ENCODE peak calls at places on chromosomes 2 and 18, in seven cellular contexts. Q, F, S, N, V, P and K are unnamed samples. For H3K9me3, the result is how much of the 10 kb centered on the place peaks cover.

GRCh38 chr2:208872591-208872990 is 466.0 kb downstream of the PTH2R start:
- DNase-seq in P (no peak), N (no peak), V (no peak), S (no peak), F (no peak), Q (no peak), K (no peak)

GRCh38 chr2:37829202-37829601 is 95.9 kb upstream of the RMDN2 start:
- DNase-seq in V (peak), F (peak), S (no peak), N (no peak), Q (peak), P (no peak), K (no peak)

GRCh38 chr2:64295326-64296149 is 151.3 kb upstream of the PELI1 start:
- DNase-seq in P (no peak), N (no peak), S (no peak), V (no peak), Q (no peak), F (no peak), K (no peak)

GRCh38 chr2:150188801-150189200 is 298.7 kb downstream of the RND3 start:
- DNase-seq in Q (no peak), F (no peak), P (no peak), V (no peak), N (no peak), S (no peak), K (no peak)

GRCh38 chr2:207330912-207331311 is 165.2 kb upstream of the KLF7 start:
- DNase-seq in S (no peak), N (no peak), Q (peak), F (peak), V (no peak), P (no peak), K (no peak)

GRCh38 chr2:110717734-110718133 is 14.6 kb upstream of the ACOXL start:
- DNase-seq in F (no peak), V (no peak), N (no peak), S (no peak), Q (peak), P (no peak), K (no peak)

GRCh38 chr2:26000561-26001211 is 18.4 kb upstream of the KIF3C start:
- DNase-seq in S (no peak), Q (peak), P (peak), N (no peak), F (no peak), V (no peak), K (no peak)

GRCh38 chr2:60152226-60152833 is 401.1 kb downstream of the BCL11A start:
- DNase-seq in Q (peak), V (no peak), F (no peak), N (no peak), P (peak), S (no peak), K (no peak)

GRCh38 chr2:242058116-242058680 is 188.7 kb downstream of the RTP5 start:
- DNase-seq in S (no peak), Q (no peak), F (no peak), V (no peak), N (peak), P (no peak), K (no peak)

GRCh38 chr2:120371969-120372625 is 26.2 kb downstream of the INHBB start:
- DNase-seq in V (no peak), F (no peak), N (no peak), S (no peak), Q (no peak), P (no peak), K (no peak)

GRCh38 chr2:195660265-195660890 is 3.4 kb downstream of the SLC39A10 start:
- DNase-seq in S (peak), N (peak), V (peak), F (peak), P (peak), Q (peak), K (peak)

GRCh38 chr2:232434563-232435374 is 21.2 kb upstream of the ALPI start:
- DNase-seq in F (no peak), S (no peak), V (no peak), P (no peak), N (no peak), Q (no peak), K (no peak)

GRCh38 chr2:148590613-148591012 is 53.9 kb upstream of the EPC2 start:
- DNase-seq in Q (peak), S (no peak), P (no peak), F (no peak), V (no peak), N (no peak), K (no peak)

GRCh38 chr2:232502901-232503791 is 15.5 kb upstream of the ECEL1 start:
- DNase-seq in V (no peak), F (no peak), Q (peak), P (peak), S (no peak), N (no peak), K (peak)

GRCh38 chr2:66674087-66674486 is 239.2 kb downstream of the MEIS1 start:
- DNase-seq in V (no peak), P (no peak), Q (no peak), F (no peak), S (no peak), N (no peak), K (no peak)

GRCh38 chr2:152650768-152651371 is 66.4 kb downstream of the PRPF40A start:
- DNase-seq in P (no peak), Q (no peak), N (no peak), F (no peak), S (no peak), V (no peak), K (no peak)

GRCh38 chr18:74796928-74797576 is 199.4 kb downstream of the ZNF407 start:
- DNase-seq in F (no peak), S (no peak), Q (peak), V (no peak), P (no peak), N (no peak), K (no peak)

GRCh38 chr2:4553219-4553618 is 849.8 kb downstream of the DCDC2C start:
- DNase-seq in V (no peak), P (no peak), F (no peak), Q (no peak), S (no peak), N (no peak), K (no peak)
- H3K9me3 ChIP-seq in V (under half), P (under half), F (under half), Q (under half), S (under half), N (under half), K (under half)

DNA sequence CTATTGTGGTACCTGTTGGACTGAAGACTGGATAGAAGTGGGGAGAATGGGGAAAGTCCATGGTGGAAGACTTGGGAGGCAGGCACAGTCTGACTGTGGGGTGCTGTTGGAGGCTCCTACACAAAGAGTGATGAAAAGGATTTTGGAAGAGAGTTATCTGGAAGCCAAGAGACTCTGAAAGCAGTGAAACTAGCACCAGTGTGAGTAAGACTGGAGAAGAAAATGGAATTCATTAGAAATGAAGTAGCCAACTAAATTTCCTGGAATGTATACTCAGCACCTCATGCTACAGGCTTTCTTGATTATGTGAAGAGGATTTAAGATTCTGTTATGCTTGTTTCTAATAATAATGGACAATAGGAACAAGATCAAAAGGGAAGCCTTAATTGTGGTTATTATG is 27.7 kb downstream of the ELP2 start:
- DNase-seq in F (no peak), Q (peak), S (no peak), P (no peak), N (no peak), V (no peak), K (no peak)
- H3K27ac ChIP-seq in F (peak), Q (peak), S (no peak), P (no peak), N (peak), V (no peak), K (no peak)

DNA sequence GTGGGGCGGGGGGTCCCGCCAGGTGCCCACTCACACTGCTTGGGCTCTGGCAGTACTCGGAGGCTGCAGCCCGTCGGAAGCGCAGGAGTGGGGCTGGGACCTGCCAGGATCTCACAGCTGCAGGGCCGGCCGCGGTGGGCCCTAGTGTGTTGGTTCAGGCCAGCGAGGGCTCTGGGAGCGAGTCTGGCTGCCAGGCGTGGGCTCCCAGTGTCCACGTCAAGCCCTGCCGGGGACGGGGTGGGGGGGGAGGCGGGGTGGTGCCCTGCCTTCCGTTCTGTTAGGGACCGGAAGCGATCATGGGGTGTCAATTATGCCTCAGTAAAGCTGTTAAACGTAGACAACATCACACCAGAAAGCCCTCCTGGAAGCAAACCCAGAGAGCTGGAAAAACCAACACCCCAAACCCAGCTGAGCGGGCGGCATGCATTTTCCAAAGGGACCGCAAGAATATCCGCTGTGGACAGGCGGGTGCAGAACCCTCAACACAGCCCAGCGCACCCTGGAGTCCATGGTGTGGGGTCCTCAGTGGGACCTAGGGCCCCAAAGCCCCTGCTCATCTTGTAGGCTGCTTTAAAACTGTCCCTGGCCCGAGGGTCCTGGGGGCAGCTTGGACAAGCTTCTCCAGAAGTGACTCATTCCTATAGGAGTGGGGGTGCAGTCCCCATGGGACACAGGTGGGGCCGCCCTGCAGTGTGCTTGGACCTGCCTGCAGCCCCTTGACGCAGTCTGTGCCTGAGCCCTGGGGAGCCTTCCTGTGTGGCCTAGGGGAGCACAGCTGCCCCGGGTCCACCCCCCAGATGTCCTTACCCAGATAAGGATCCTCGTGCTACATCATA is 1.3 kb upstream of the HS6ST1 start:
- DNase-seq in Q (no peak), P (no peak), V (no peak), S (no peak), N (peak), F (no peak), K (no peak)
- H3K9me3 ChIP-seq in Q (under half), P (under half), V (under half), S (under half), N (under half), F (under half), K (under half)

DNA sequence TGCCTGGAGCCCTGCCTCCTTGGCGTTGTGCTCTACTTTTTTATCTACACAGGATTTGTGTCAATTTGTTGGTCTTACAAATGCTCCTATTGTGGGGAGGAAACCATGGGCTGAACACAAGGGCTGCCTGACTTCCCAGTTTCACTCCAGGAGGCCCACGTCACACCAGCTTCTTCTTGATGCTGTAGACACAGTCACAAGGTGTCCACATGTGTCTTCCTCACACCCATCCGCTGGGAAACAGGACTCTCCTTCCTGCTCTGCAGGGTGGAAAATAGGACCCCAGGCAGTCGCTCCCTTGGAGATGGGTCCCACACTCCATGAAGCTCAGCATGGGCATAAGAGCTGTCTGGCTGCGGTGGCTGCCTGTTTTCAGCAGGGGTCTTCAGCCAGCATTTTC is 468.2 kb downstream of the EPHA4 start:
- DNase-seq in N (no peak), Q (peak), P (no peak), S (no peak), V (peak), F (peak), K (no peak)
- H3K27ac ChIP-seq in N (peak), Q (no peak), P (no peak), S (no peak), V (peak), F (no peak), K (no peak)

GRCh38 chr2:240956935-240957655 is 41.3 kb upstream of the SNED1 start:
- DNase-seq in S (peak), V (peak), N (peak), P (no peak), Q (no peak), F (no peak), K (no peak)
- H3K9me3 ChIP-seq in S (under half), V (under half), N (under half), P (under half), Q (under half), F (under half), K (under half)

GRCh38 chr2:240810199-240810598 is 9.8 kb downstream of the KIF1A start:
- DNase-seq in V (no peak), Q (no peak), S (no peak), F (no peak), N (no peak), P (no peak), K (no peak)

GRCh38 chr2:240809276-240809675 is 10.7 kb downstream of the KIF1A start:
- DNase-seq in S (no peak), Q (no peak), F (no peak), V (no peak), P (no peak), N (peak), K (no peak)

GRCh38 chr2:240811346-240812300 is 8.4 kb downstream of the KIF1A start:
- DNase-seq in S (no peak), Q (no peak), V (peak), N (peak), P (no peak), F (no peak), K (no peak)

GRCh38 chr2:240812301-240812680 is 7.7 kb downstream of the KIF1A start:
- DNase-seq in S (no peak), P (no peak), V (no peak), N (peak), F (no peak), Q (no peak), K (no peak)

DNA sequence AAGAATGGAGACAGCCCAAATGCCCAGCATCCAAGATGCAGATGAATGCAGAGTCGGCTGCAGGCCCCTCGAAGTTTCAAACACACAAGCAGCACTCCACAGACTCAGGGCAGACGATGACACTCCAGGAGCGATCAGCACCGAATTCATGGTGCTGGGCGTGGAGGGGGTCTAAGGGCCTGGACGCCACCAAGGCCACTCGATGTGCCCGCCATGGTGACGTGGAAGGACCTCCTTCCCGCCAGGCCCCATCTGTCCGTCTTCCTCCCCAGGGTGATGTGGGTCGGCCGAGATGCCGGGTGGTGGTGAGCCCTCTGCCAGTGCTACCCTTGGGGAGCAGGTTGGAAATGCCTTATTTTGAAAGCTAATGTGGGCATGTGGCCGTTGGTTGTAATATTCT is 9.4 kb downstream of the KIF1A start:
- DNase-seq in V (peak), N (peak), F (no peak), Q (no peak), P (no peak), S (no peak), K (no peak)
- H3K27ac ChIP-seq in V (no peak), N (no peak), F (no peak), Q (no peak), P (no peak), S (no peak), K (no peak)

GRCh38 chr18:78937166-78937565 is 42.5 kb upstream of the SALL3 start:
- DNase-seq in S (no peak), V (no peak), F (no peak), N (no peak), Q (no peak), P (no peak), K (no peak)
- H3K9me3 ChIP-seq in S (under half), V (under half), F (under half), N (under half), Q (under half), P (under half), K (under half)